ENCODE peak calls at places on chromosome 20, in five cellular contexts. Z is heart right ventricle, T is MM.1S, L is HCT116, H is osteoblast. P is an unnamed sample.

GRCh38 chr20:23875606-23876237 is 3.8 kb downstream of the CST5 start:
- DNase-seq in T (no peak), H (no peak), Z (no peak), L (no peak), P (no peak)

GRCh38 chr20:37007898-37008649 is 56.6 kb upstream of the SAMHD1 start:
- DNase-seq in L (no peak), T (peak), H (peak), Z (no peak), P (peak)

GRCh38 chr20:20814685-20815084 is 102.2 kb upstream of the RALGAPA2 start:
- DNase-seq in L (no peak), T (no peak), H (no peak), Z (no peak), P (no peak)

GRCh38 chr20:20303742-20304141 is 64.2 kb upstream of the INSM1 start:
- DNase-seq in H (no peak), L (no peak), Z (peak), T (no peak), P (no peak)

GRCh38 chr20:21513881-21514540 is at the start of gene NKX2-2:
- DNase-seq in T (no peak), L (no peak), Z (no peak), H (peak), P (no peak)

GRCh38 chr20:2874456-2874855 is 1.2 kb downstream of the PTPRA start:
- DNase-seq in Z (no peak), L (no peak), T (no peak), H (peak), P (no peak)

GRCh38 chr20:208937-209566 is 18.0 kb upstream of the DEFB129 start:
- DNase-seq in H (peak), L (peak), Z (peak), T (peak), P (peak)

GRCh38 chr20:4875578-4876067 is 125.7 kb downstream of the SLC23A2 start:
- DNase-seq in H (no peak), T (no peak), Z (no peak), L (no peak), P (no peak)

GRCh38 chr20:57849126-57849867 is 139.5 kb upstream of the PMEPA1 start:
- DNase-seq in L (no peak), Z (no peak), H (no peak), T (no peak), P (no peak)

GRCh38 chr20:32970973-32971300 is 33.3 kb downstream of the SUN5 start:
- DNase-seq in L (no peak), Z (no peak), H (no peak), T (no peak), P (no peak)
- H3K27ac ChIP-seq in L (no peak), Z (no peak), H (no peak), T (no peak), P (no peak)

DNA sequence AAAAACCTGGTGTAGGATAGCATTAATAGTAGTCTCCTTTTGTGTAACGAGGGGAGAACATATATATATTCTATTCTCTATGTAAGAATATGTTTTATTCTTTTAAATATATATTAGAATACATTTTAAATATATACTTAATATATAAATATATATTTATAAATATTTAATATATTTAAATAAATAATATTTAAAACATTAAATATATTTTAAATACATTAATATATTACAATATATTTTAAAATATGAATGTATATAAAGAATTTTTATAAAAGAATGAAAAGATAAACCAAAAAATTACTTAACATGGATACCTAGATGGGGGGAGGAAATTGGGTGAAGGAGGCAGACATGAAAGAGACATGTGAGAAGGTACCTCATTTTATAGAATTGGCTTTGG is 53.0 kb upstream of the ZNF831 start:
- DNase-seq in T (no peak), L (no peak), H (no peak), Z (no peak), P (no peak)
- TF ChIP-seq CTCF in T (no peak), L (no peak), H (no peak), Z (no peak), P (no peak)

DNA sequence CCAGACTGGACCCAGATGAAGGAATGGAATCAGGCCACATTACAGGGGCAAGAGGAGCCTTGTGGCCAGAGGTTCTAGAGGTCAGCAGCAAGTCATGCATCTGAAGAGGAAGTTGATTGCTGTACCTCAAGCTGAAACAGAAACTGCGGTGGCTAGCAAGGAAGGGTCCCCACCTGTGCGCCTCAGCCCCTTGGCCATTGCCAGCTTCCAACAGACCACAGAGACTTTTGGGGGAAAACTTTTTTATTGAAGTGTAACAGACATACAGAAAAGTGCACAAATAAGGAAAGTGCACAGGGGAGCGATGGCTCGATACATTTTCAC is 26.8 kb upstream of the SLC9A8 start:
- DNase-seq in T (peak), Z (no peak), L (no peak), H (no peak), P (no peak)
- H3K27ac ChIP-seq in T (peak), Z (no peak), L (no peak), H (no peak), P (no peak)

GRCh38 chr20:52318601-52319000 is 127.0 kb upstream of the ZFP64 start:
- DNase-seq in L (no peak), Z (no peak), H (no peak), T (no peak), P (no peak)

DNA sequence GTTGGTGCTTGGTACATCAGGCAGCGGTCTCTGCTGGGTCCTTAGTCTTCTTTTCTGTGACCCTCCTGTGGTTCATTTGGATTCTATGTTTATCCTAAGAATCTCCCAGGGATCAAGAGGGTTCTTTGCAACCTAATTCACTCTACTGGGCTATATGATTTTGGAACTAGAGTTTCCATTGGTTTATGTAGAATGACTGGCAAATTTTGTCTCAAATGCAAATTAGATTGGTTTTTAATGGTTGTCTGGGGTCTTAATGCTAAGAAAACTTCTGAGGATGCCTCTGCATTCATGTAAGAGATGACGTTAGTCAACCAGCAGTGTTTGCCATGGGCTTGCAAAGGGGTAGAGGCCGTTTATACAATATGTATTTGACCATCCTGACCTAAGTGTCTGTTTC is 129.8 kb upstream of the ZFP64 start:
- DNase-seq in T (no peak), H (no peak), L (no peak), Z (no peak), P (no peak)
- TF ChIP-seq CTCF in T (no peak), H (no peak), L (no peak), Z (no peak), P (no peak)

GRCh38 chr20:61304750-61305149 is 52.7 kb downstream of the CDH4 start:
- DNase-seq in Z (no peak), L (no peak), T (no peak), H (peak), P (no peak)
- H3K27ac ChIP-seq in Z (no peak), L (no peak), T (no peak), H (no peak), P (no peak)

GRCh38 chr20:49812463-49813304 is at the start of gene SLC9A8:
- DNase-seq in T (peak), Z (peak), H (peak), L (peak), P (peak)
- TF ChIP-seq CTCF in T (peak), Z (peak), H (peak), L (no peak), P (peak)

DNA sequence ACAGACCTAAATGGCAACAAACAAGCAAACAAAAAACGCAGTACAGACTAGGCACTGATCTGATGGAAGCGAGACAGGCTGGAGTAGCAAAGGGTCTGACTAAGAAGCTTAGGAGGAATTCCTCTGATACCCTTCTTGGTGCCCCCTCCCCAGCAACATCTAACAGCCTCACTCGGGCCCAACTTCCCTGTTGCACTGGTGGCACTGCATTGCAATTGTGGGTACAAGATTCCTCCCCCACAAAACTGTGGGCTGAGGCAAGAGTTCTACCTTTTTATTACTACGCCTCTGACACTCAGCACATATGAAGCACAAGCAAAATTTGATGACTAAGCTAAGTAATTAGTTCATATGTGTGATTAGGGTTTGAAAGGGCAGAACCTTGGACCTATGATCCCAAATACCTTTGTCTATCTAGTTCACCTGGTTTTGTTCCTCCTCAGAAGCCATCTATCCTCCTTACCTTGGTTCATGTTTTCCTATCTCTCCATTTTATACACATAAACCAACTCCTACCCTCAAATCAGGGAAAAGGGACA is 83.5 kb downstream of the ZHX3 start:
- DNase-seq in T (no peak), H (no peak), L (no peak), Z (no peak), P (no peak)
- H3K27ac ChIP-seq in T (no peak), H (peak), L (no peak), Z (peak), P (peak)

GRCh38 chr20:47080365-47080764 is 185.7 kb downstream of the EYA2 start:
- DNase-seq in T (no peak), L (no peak), H (no peak), Z (no peak), P (no peak)

GRCh38 chr20:47089151-47089550 is 194.5 kb downstream of the EYA2 start:
- DNase-seq in T (no peak), Z (no peak), L (no peak), H (no peak), P (no peak)

GRCh38 chr20:47090835-47091234 is 196.2 kb downstream of the EYA2 start:
- DNase-seq in Z (no peak), T (no peak), L (no peak), H (no peak), P (no peak)

GRCh38 chr20:47088339-47088738 is 193.7 kb downstream of the EYA2 start:
- DNase-seq in T (no peak), L (no peak), H (no peak), Z (no peak), P (peak)

GRCh38 chr20:47086316-47086715 is 191.7 kb downstream of the EYA2 start:
- DNase-seq in H (no peak), L (no peak), T (no peak), Z (no peak), P (no peak)
- TF ChIP-seq CTCF in H (no peak), L (no peak), T (no peak), Z (no peak), P (no peak)

DNA sequence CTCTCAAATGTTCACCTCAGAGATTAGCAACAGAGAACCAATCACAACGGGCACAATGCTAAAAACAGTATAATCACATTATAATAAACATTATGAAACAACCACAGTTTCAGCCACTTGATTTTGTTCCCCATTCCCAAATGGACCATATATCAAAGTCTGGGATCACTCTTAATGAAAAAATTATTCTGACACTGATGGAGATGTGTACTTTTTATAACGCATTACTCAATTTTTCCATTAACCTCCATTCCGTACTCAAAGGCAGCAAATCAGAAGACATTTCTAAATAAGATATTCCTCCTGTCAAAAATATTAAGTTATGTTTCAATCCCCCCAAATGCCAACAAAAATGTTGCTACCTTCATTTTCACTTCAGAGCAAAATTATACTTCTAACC is 2.8 kb downstream of the CPNE1 start:
- DNase-seq in Z (no peak), L (no peak), H (peak), T (no peak), P (no peak)
- H3K27ac ChIP-seq in Z (no peak), L (no peak), H (peak), T (peak), P (no peak)

GRCh38 chr20:63005240-63005861 is 1.4 kb downstream of the BHLHE23 start:
- DNase-seq in T (no peak), H (no peak), Z (no peak), L (no peak), P (no peak)

GRCh38 chr20:63004607-63005211 is 2.1 kb downstream of the BHLHE23 start:
- DNase-seq in Z (no peak), L (no peak), T (no peak), H (no peak), P (no peak)

GRCh38 chr20:63006611-63007471 is at the start of gene BHLHE23:
- DNase-seq in Z (no peak), H (no peak), L (no peak), T (no peak), P (no peak)

GRCh38 chr20:63007472-63007721 is 633 bp upstream of the BHLHE23 start:
- DNase-seq in Z (no peak), L (no peak), H (no peak), T (no peak), P (no peak)

GRCh38 chr20:63005862-63006564 is 751 bp downstream of the BHLHE23 start:
- DNase-seq in L (no peak), Z (no peak), T (no peak), H (no peak), P (no peak)
- TF ChIP-seq CTCF in L (no peak), Z (no peak), T (no peak), H (no peak), P (no peak)